ENCODE peak calls at places on chromosomes 4 and X, in ten cellular contexts. K, B, R, S, T, C, H, F, Q and M are unnamed samples.

GRCh38 chr4:22514431-22514830 is 1.4 kb downstream of the ADGRA3 start:
- DNase-seq in K (no peak), B (peak), R (no peak), S (no peak), T (no peak), C (peak), H (no peak), F (no peak), Q (no peak), M (no peak)

GRCh38 chr4:186201535-186202230 is 10.3 kb downstream of the CYP4V2 start:
- DNase-seq in K (no peak), B (no peak), R (peak), S (no peak), T (peak), C (no peak), H (peak), F (peak), Q (peak), M (peak)

GRCh38 chrX:10077425-10078188 is 79.2 kb upstream of the CLCN4 start:
- DNase-seq in K (no peak), B (no peak), R (no peak), S (no peak), T (no peak), C (no peak), H (no peak), F (no peak), Q (peak), M (no peak)

GRCh38 chr4:61805979-61806378 is 605.9 kb downstream of the ADGRL3 start:
- DNase-seq in K (no peak), B (no peak), R (no peak), S (no peak), T (no peak), C (no peak), H (no peak), F (no peak), Q (no peak), M (no peak)

GRCh38 chrX:140525448-140525847 is 20.6 kb upstream of the SOX3 start:
- DNase-seq in K (no peak), B (no peak), R (no peak), S (no peak), T (no peak), C (no peak), H (no peak), F (no peak), Q (peak), M (no peak)

GRCh38 chrX:63354484-63354883 is 3.4 kb upstream of the SPIN4 start:
- DNase-seq in K (no peak), B (peak), R (no peak), S (no peak), T (no peak), C (no peak), H (no peak), F (no peak), Q (no peak), M (peak)

GRCh38 chr4:189090174-189090814 is 850.4 kb upstream of the FRG1 start:
- DNase-seq in K (peak), B (peak), R (peak), S (no peak), T (peak), C (no peak), H (peak), F (no peak), Q (peak), M (peak)

GRCh38 chrX:136692271-136692670 is 44.3 kb downstream of the CD40LG start:
- DNase-seq in K (no peak), B (no peak), R (no peak), S (no peak), T (no peak), C (no peak), H (no peak), F (no peak), Q (no peak), M (no peak)

GRCh38 chr4:6727081-6727942 is 11.3 kb downstream of the BLOC1S4 start:
- DNase-seq in K (no peak), B (no peak), R (peak), S (peak), T (no peak), C (peak), H (no peak), F (peak), Q (peak), M (no peak)

GRCh38 chrX:131840799-131841495 is 182.2 kb upstream of the STK26 start:
- DNase-seq in K (no peak), B (no peak), R (no peak), S (no peak), T (no peak), C (no peak), H (no peak), F (no peak), Q (no peak), M (no peak)

GRCh38 chrX:9320940-9321339 is 143.9 kb upstream of the TBL1X start:
- DNase-seq in K (no peak), B (no peak), R (no peak), S (no peak), T (no peak), C (no peak), H (no peak), F (no peak), Q (no peak), M (no peak)

GRCh38 chrX:76253432-76253831 is 80.6 kb downstream of the PBDC1 start:
- DNase-seq in K (no peak), B (peak), R (peak), S (peak), T (peak), C (peak), H (peak), F (peak), Q (peak), M (peak)

GRCh38 chrX:19063030-19063429 is 59.2 kb downstream of the ADGRG2 start:
- DNase-seq in K (no peak), B (no peak), R (no peak), S (no peak), T (no peak), C (no peak), H (no peak), F (no peak), Q (no peak), M (no peak)

GRCh38 chr4:119490335-119490734 is 138.3 kb downstream of the PDE5A start:
- DNase-seq in K (no peak), B (peak), R (peak), S (no peak), T (peak), C (no peak), H (peak), F (no peak), Q (peak), M (peak)

GRCh38 chrX:98548550-98548949 is 1664.8 kb downstream of the RPA4 start:
- DNase-seq in K (no peak), B (no peak), R (peak), S (no peak), T (no peak), C (no peak), H (no peak), F (no peak), Q (peak), M (peak)

GRCh38 chrX:50643525-50644137 is 170.4 kb downstream of the SHROOM4 start:
- DNase-seq in K (no peak), B (no peak), R (no peak), S (no peak), T (no peak), C (no peak), H (no peak), F (no peak), Q (no peak), M (no peak)

GRCh38 chr4:6917445-6918241 is 8.0 kb downstream of the TBC1D14 start:
- DNase-seq in K (peak), B (peak), R (peak), S (no peak), T (peak), C (no peak), H (no peak), F (peak), Q (peak), M (peak)

GRCh38 chr4:86101841-86102240 is 258.0 kb downstream of the MAPK10 start:
- DNase-seq in K (no peak), B (no peak), R (no peak), S (no peak), T (no peak), C (no peak), H (no peak), F (no peak), Q (no peak), M (no peak)

GRCh38 chr4:181030961-181031360 is 1212.2 kb upstream of the TENM3 start:
- DNase-seq in K (no peak), B (no peak), R (no peak), S (no peak), T (no peak), C (no peak), H (no peak), F (no peak), Q (no peak), M (no peak)

GRCh38 chr4:106746451-106746850 is 289.7 kb downstream of the DKK2 start:
- DNase-seq in K (no peak), B (no peak), R (no peak), S (no peak), T (no peak), C (no peak), H (no peak), F (no peak), Q (no peak), M (no peak)